ENCODE peak calls at places on chromosome 14, in ten cellular contexts. D is GM23338, I is tibial nerve, O is H1, U is pancreas, L is heart right ventricle, Q is neural progenitor cell, J is breast epithelium, A is ovary, Y is suprapubic skin. T is an unnamed sample.
A peak's percentile ranks its signal among the peaks of the same experiment; 100 is the strongest.

GRCh38 chr14:85566603-85567002 is 36.7 kb downstream of the FLRT2 start:
- DNase-seq in D (no peak), I (no peak), O (no peak), U (no peak), L (no peak), Q (no peak), J (no peak), A (no peak), Y (no peak), T (no peak)

GRCh38 chr14:22471545-22472121 is 117.4 kb downstream of the DAD1 start:
- DNase-seq in D (peak; percentile 73), I (no peak), O (peak; percentile 25), U (peak; percentile 69), L (peak; percentile 54), Q (peak; percentile 69), J (no peak), A (peak; percentile 24), Y (no peak), T (no peak)

GRCh38 chr14:68947802-68948201 is 31.3 kb downstream of the ACTN1 start:
- DNase-seq in D (no peak), I (peak; percentile 66), O (no peak), U (no peak), L (peak; percentile 74), Q (peak; percentile 61), J (no peak), A (no peak), Y (no peak), T (no peak)

GRCh38 chr14:73283592-73284379 is 46.5 kb downstream of the PAPLN start:
- DNase-seq in D (peak; percentile 84), I (no peak), O (peak; percentile 44), U (no peak), L (no peak), Q (peak; percentile 76), J (no peak), A (no peak), Y (no peak), T (no peak)

GRCh38 chr14:104689620-104690265 is 325 bp downstream of the INF2 start:
- DNase-seq in D (no peak), I (no peak), O (no peak), U (no peak), L (peak; percentile 35), Q (no peak), J (no peak), A (no peak), Y (no peak), T (no peak)

GRCh38 chr14:64730061-64730440 is 25.8 kb downstream of the PLEKHG3 start:
- DNase-seq in D (no peak), I (no peak), O (no peak), U (no peak), L (no peak), Q (no peak), J (no peak), A (no peak), Y (no peak), T (no peak)

GRCh38 chr14:66174453-66174891 is 311.7 kb upstream of the CCDC196 start:
- DNase-seq in D (no peak), I (no peak), O (no peak), U (no peak), L (no peak), Q (no peak), J (no peak), A (no peak), Y (no peak), T (no peak)

GRCh38 chr14:20631023-20631820 is 10.3 kb downstream of the OR6S1 start:
- DNase-seq in D (peak; percentile 73), I (peak; percentile 61), O (no peak), U (no peak), L (no peak), Q (peak; percentile 70), J (no peak), A (peak; percentile 60), Y (no peak), T (peak; percentile 40)

GRCh38 chr14:45526715-45527549 is 273.9 kb upstream of the MIS18BP1 start:
- DNase-seq in D (peak; percentile 85), I (peak; percentile 9), O (peak; percentile 50), U (peak; percentile 51), L (no peak), Q (peak; percentile 81), J (no peak), A (no peak), Y (no peak), T (no peak)

GRCh38 chr14:91901449-91902250 is 34.3 kb upstream of the TC2N start:
- DNase-seq in D (no peak), I (peak; percentile 44), O (no peak), U (no peak), L (peak; percentile 50), Q (no peak), J (no peak), A (peak; percentile 54), Y (no peak), T (no peak)

GRCh38 chr14:65472189-65472588 is 59.7 kb downstream of the FUT8 start:
- DNase-seq in D (peak; percentile 75), I (no peak), O (no peak), U (no peak), L (no peak), Q (peak; percentile 58), J (no peak), A (no peak), Y (no peak), T (no peak)

GRCh38 chr14:104135121-104135903 is 3.1 kb upstream of the KIF26A start:
- DNase-seq in D (peak; percentile 91), I (no peak), O (no peak), U (peak; percentile 59), L (peak; percentile 17), Q (peak; percentile 89), J (no peak), A (peak; percentile 5), Y (peak; percentile 64), T (no peak)

GRCh38 chr14:105486333-105486973 is at the start of gene CRIP1:
- DNase-seq in D (no peak), I (no peak), O (no peak), U (no peak), L (peak; percentile 61), Q (no peak), J (no peak), A (no peak), Y (no peak), T (no peak)

GRCh38 chr14:20612403-20612802 is 21.2 kb upstream of the RNASE12 start:
- DNase-seq in D (no peak), I (no peak), O (no peak), U (no peak), L (no peak), Q (no peak), J (no peak), A (no peak), Y (no peak), T (no peak)

GRCh38 chr14:105292810-105293711 is 7.7 kb downstream of the BRF1 start:
- DNase-seq in D (no peak), I (no peak), O (no peak), U (no peak), L (no peak), Q (no peak), J (no peak), A (no peak), Y (no peak), T (no peak)

GRCh38 chr14:104346608-104347007 is 208.2 kb downstream of the KIF26A start:
- DNase-seq in D (no peak), I (no peak), O (no peak), U (no peak), L (no peak), Q (no peak), J (peak; percentile 27), A (no peak), Y (no peak), T (no peak)

GRCh38 chr14:64910847-64911495 is 3.3 kb upstream of the CHURC1 start:
- DNase-seq in D (peak; percentile 70), I (no peak), O (no peak), U (no peak), L (no peak), Q (peak; percentile 42), J (no peak), A (no peak), Y (no peak), T (no peak)

GRCh38 chr14:60590907-60591510 is 58.3 kb downstream of the SIX1 start:
- DNase-seq in D (peak; percentile 38), I (no peak), O (no peak), U (no peak), L (no peak), Q (peak; percentile 9), J (no peak), A (no peak), Y (no peak), T (no peak)

GRCh38 chr14:76309572-76310551 is 66.1 kb upstream of the ESRRB start:
- DNase-seq in D (peak; percentile 60), I (no peak), O (no peak), U (no peak), L (peak; percentile 65), Q (peak; percentile 46), J (no peak), A (no peak), Y (no peak), T (no peak)
- TF ChIP-seq CTCF in D (peak; percentile 30), I (no peak), O (peak; percentile 57), U (no peak), L (peak; percentile 26), Q (peak; percentile 32), J (no peak), A (no peak), Y (no peak), T (no peak)

DNA sequence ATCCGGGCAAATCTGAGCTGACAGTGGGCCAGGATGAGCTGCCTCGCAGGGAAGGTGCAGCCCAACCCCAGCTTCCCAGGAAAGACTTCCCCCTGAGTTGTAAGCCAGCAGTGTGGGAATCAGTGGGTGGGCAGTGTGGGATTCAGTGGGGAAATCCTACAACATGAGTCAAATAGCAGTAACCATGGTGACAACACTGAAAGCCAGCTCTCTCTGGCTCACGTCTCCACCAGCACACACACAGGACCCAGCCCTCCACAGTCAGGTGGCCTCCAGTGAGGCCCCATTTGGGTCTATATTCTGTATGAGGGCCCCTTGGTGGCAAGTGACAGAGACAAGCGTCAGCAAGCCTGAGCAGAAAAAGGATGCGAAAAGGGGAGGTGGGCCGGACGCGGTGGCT is 6.0 kb upstream of the LGALS3 start:
- DNase-seq in D (no peak), I (no peak), O (no peak), U (no peak), L (no peak), Q (no peak), J (no peak), A (no peak), Y (no peak), T (no peak)
- H3K27ac ChIP-seq in D (no peak overlapping the region), I (peak overlapping the region; percentile 84), O (no peak overlapping the region), U (no peak overlapping the region), L (peak overlapping the region; percentile 87), Q (no peak overlapping the region), J (peak overlapping the region; percentile 79), A (peak overlapping the region; percentile 30), Y (peak overlapping the region; percentile 88), T (no peak overlapping the region)

GRCh38 chr14:54438703-54439102 is 2.5 kb downstream of the CNIH1 start:
- DNase-seq in D (peak; percentile 62), I (no peak), O (no peak), U (no peak), L (no peak), Q (no peak), J (no peak), A (no peak), Y (no peak), T (no peak)
- H3K4me1 ChIP-seq in D (peaks cover 31% of the 10 kb centered on the region), I (peaks cover 6% of the 10 kb centered on the region), O (peaks cover 4% of the 10 kb centered on the region), U (peaks cover 12% of the 10 kb centered on the region), L (peaks cover 71% of the 10 kb centered on the region), Q (peaks cover 44% of the 10 kb centered on the region), J (no peaks in the 10 kb centered on the region), A (peaks cover 8% of the 10 kb centered on the region), Y (peaks cover 34% of the 10 kb centered on the region), T (peaks cover 18% of the 10 kb centered on the region)

DNA sequence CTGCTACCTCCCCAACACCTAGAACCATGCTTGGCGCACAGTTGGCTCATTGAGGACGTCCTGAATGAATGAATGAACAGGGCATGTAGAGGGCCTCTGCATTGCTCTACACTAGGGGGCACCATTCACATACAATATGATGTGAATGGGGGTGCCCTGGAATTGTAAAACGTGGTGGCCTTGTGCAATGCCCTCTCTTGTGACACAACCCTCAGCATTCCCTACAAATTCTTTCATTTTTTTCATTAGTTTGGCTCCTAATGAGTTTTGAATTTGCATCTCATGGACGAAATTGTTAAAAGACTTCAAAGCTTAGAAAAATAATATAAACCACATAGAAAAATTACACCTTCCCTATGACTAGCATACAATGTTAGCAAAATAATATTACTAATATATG is 2.3 kb upstream of the DIO2 start:
- DNase-seq in D (peak; percentile 86), I (peak; percentile 51), O (peak; percentile 25), U (no peak), L (no peak), Q (peak; percentile 48), J (no peak), A (no peak), Y (no peak), T (no peak)
- TF ChIP-seq CTCF in D (peak; percentile 87), I (peak; percentile 23), O (peak; percentile 90), U (no peak), L (peak; percentile 24), Q (peak; percentile 60), J (no peak), A (no peak), Y (no peak), T (no peak)